ENCODE peak calls at places on chromosomes 4 and X, in ten cellular contexts. One of them, this sample, is unnamed.

GRCh38 chrX:130695931-130696330 is 207.1 kb downstream of the ENOX2 start:
- DNase-seq in type B pancreatic cell: no peak
- DNase-seq in upper lobe of left lung: no peak
- DNase-seq in substantia nigra: no peak
- DNase-seq in HFFc6: no peak
- DNase-seq in GM23338: no peak
- DNase-seq in T-helper 1 cell: no peak
- DNase-seq in colonic mucosa: no peak
- DNase-seq in GM12865: no peak
- DNase-seq in brain microvascular endothelial cell: no peak
- DNase-seq in this sample: no peak

GRCh38 chrX:122771933-122772332 is 412.1 kb upstream of the GRIA3 start:
- DNase-seq in substantia nigra: no peak
- DNase-seq in T-helper 1 cell: no peak
- DNase-seq in type B pancreatic cell: no peak
- DNase-seq in colonic mucosa: no peak
- DNase-seq in GM12865: no peak
- DNase-seq in GM23338: no peak
- DNase-seq in HFFc6: no peak
- DNase-seq in brain microvascular endothelial cell: no peak
- DNase-seq in upper lobe of left lung: no peak
- DNase-seq in this sample: no peak

GRCh38 chrX:153723351-153724251 is 586 bp downstream of the BCAP31 start:
- DNase-seq in substantia nigra: no peak
- DNase-seq in upper lobe of left lung: peak
- DNase-seq in T-helper 1 cell: no peak
- DNase-seq in colonic mucosa: peak
- DNase-seq in type B pancreatic cell: peak
- DNase-seq in GM12865: peak
- DNase-seq in brain microvascular endothelial cell: peak
- DNase-seq in GM23338: peak
- DNase-seq in HFFc6: peak
- DNase-seq in this sample: peak

GRCh38 chr4:154877110-154877760 is 96.2 kb downstream of the RBM46 start:
- DNase-seq in colonic mucosa: no peak
- DNase-seq in upper lobe of left lung: no peak
- DNase-seq in substantia nigra: no peak
- DNase-seq in GM12865: no peak
- DNase-seq in GM23338: no peak
- DNase-seq in brain microvascular endothelial cell: peak
- DNase-seq in type B pancreatic cell: no peak
- DNase-seq in T-helper 1 cell: no peak
- DNase-seq in HFFc6: no peak
- DNase-seq in this sample: no peak

GRCh38 chrX:51456246-51456645 is 40.1 kb downstream of the NUDT11 start:
- DNase-seq in brain microvascular endothelial cell: no peak
- DNase-seq in HFFc6: no peak
- DNase-seq in type B pancreatic cell: no peak
- DNase-seq in substantia nigra: no peak
- DNase-seq in GM23338: peak
- DNase-seq in upper lobe of left lung: no peak
- DNase-seq in T-helper 1 cell: no peak
- DNase-seq in GM12865: no peak
- DNase-seq in colonic mucosa: no peak
- DNase-seq in this sample: no peak

GRCh38 chr4:128291096-128291495 is 3.5 kb upstream of the PGRMC2 start:
- DNase-seq in GM23338: no peak
- DNase-seq in GM12865: no peak
- DNase-seq in upper lobe of left lung: no peak
- DNase-seq in type B pancreatic cell: no peak
- DNase-seq in substantia nigra: no peak
- DNase-seq in colonic mucosa: no peak
- DNase-seq in HFFc6: no peak
- DNase-seq in brain microvascular endothelial cell: no peak
- DNase-seq in T-helper 1 cell: no peak
- DNase-seq in this sample: no peak

GRCh38 chr4:84583871-84584373 is 995 bp downstream of the CDS1 start:
- DNase-seq in colonic mucosa: no peak
- DNase-seq in type B pancreatic cell: no peak
- DNase-seq in GM23338: no peak
- DNase-seq in HFFc6: no peak
- DNase-seq in substantia nigra: no peak
- DNase-seq in GM12865: peak
- DNase-seq in T-helper 1 cell: no peak
- DNase-seq in upper lobe of left lung: no peak
- DNase-seq in brain microvascular endothelial cell: no peak
- DNase-seq in this sample: peak

GRCh38 chr4:176492648-176493302 is 173.0 kb downstream of the SPCS3 start:
- DNase-seq in GM12865: peak
- DNase-seq in substantia nigra: no peak
- DNase-seq in upper lobe of left lung: no peak
- DNase-seq in brain microvascular endothelial cell: no peak
- DNase-seq in type B pancreatic cell: no peak
- DNase-seq in colonic mucosa: no peak
- DNase-seq in GM23338: no peak
- DNase-seq in T-helper 1 cell: no peak
- DNase-seq in HFFc6: no peak
- DNase-seq in this sample: no peak

GRCh38 chrX:98405376-98405775 is 1521.7 kb downstream of the RPA4 start:
- DNase-seq in HFFc6: peak
- DNase-seq in colonic mucosa: no peak
- DNase-seq in type B pancreatic cell: no peak
- DNase-seq in upper lobe of left lung: no peak
- DNase-seq in GM12865: no peak
- DNase-seq in substantia nigra: no peak
- DNase-seq in T-helper 1 cell: no peak
- DNase-seq in GM23338: no peak
- DNase-seq in brain microvascular endothelial cell: no peak
- DNase-seq in this sample: no peak

GRCh38 chr4:126123933-126124332 is 809.2 kb downstream of the FAT4 start:
- DNase-seq in substantia nigra: no peak
- DNase-seq in upper lobe of left lung: no peak
- DNase-seq in GM23338: no peak
- DNase-seq in GM12865: no peak
- DNase-seq in colonic mucosa: no peak
- DNase-seq in HFFc6: no peak
- DNase-seq in type B pancreatic cell: no peak
- DNase-seq in T-helper 1 cell: no peak
- DNase-seq in brain microvascular endothelial cell: no peak
- DNase-seq in this sample: no peak

GRCh38 chr4:99411041-99411440 is 24.1 kb downstream of the ADH7 start:
- DNase-seq in GM23338: no peak
- DNase-seq in substantia nigra: no peak
- DNase-seq in HFFc6: no peak
- DNase-seq in colonic mucosa: no peak
- DNase-seq in GM12865: no peak
- DNase-seq in T-helper 1 cell: no peak
- DNase-seq in upper lobe of left lung: no peak
- DNase-seq in brain microvascular endothelial cell: no peak
- DNase-seq in type B pancreatic cell: no peak
- DNase-seq in this sample: no peak

GRCh38 chr4:168560184-168560834 is 63.5 kb downstream of the PALLD start:
- DNase-seq in substantia nigra: no peak
- DNase-seq in HFFc6: no peak
- DNase-seq in type B pancreatic cell: no peak
- DNase-seq in brain microvascular endothelial cell: peak
- DNase-seq in T-helper 1 cell: no peak
- DNase-seq in colonic mucosa: peak
- DNase-seq in upper lobe of left lung: no peak
- DNase-seq in GM23338: no peak
- DNase-seq in GM12865: no peak
- DNase-seq in this sample: no peak

GRCh38 chrX:118839334-118839958 is 15.8 kb downstream of the ZCCHC12 start:
- DNase-seq in GM23338: peak
- DNase-seq in GM12865: peak
- DNase-seq in colonic mucosa: peak
- DNase-seq in upper lobe of left lung: peak
- DNase-seq in HFFc6: no peak
- DNase-seq in substantia nigra: peak
- DNase-seq in T-helper 1 cell: peak
- DNase-seq in type B pancreatic cell: peak
- DNase-seq in brain microvascular endothelial cell: peak
- DNase-seq in this sample: peak

GRCh38 chr4:106109929-106110328 is 206.1 kb downstream of the TBCK start:
- DNase-seq in colonic mucosa: no peak
- DNase-seq in GM12865: no peak
- DNase-seq in upper lobe of left lung: no peak
- DNase-seq in GM23338: no peak
- DNase-seq in brain microvascular endothelial cell: no peak
- DNase-seq in T-helper 1 cell: no peak
- DNase-seq in HFFc6: no peak
- DNase-seq in substantia nigra: no peak
- DNase-seq in type B pancreatic cell: no peak
- DNase-seq in this sample: no peak

GRCh38 chrX:13110427-13111324 is 66.3 kb upstream of the FAM9C start:
- DNase-seq in brain microvascular endothelial cell: peak
- DNase-seq in upper lobe of left lung: peak
- DNase-seq in GM12865: no peak
- DNase-seq in HFFc6: peak
- DNase-seq in GM23338: peak
- DNase-seq in colonic mucosa: peak
- DNase-seq in substantia nigra: no peak
- DNase-seq in type B pancreatic cell: no peak
- DNase-seq in T-helper 1 cell: no peak
- DNase-seq in this sample: no peak

GRCh38 chrX:148517191-148517590 is 16.8 kb downstream of the AFF2 start:
- DNase-seq in brain microvascular endothelial cell: no peak
- DNase-seq in colonic mucosa: no peak
- DNase-seq in type B pancreatic cell: no peak
- DNase-seq in upper lobe of left lung: no peak
- DNase-seq in GM12865: no peak
- DNase-seq in HFFc6: no peak
- DNase-seq in GM23338: no peak
- DNase-seq in substantia nigra: no peak
- DNase-seq in T-helper 1 cell: no peak
- DNase-seq in this sample: no peak

This sample was measured in immature natural killer cell.